ENCODE peak calls at places on chromosome 10, in seven cellular contexts. J is right lobe of liver; R is activated CD4-positive, CD25-positive, alpha-beta regulatory T cell treated with anti-CD3 and anti-CD28 coated beads, Interleukin-2, amount 50 U/mL, for 16 hours; W is HEK293T; M is T-helper 9 cell; O is NCI-H2081; F is HT1080. Y is an unnamed sample.

GRCh38 chr10:62903828-62904227 is 87.7 kb upstream of the EGR2 start:
- DNase-seq in M (no peak), F (peak; percentile 54), O (no peak), W (no peak), R (no peak), J (no peak), Y (no peak)

GRCh38 chr10:121753726-121754476 is 155.7 kb upstream of the FGFR2 start:
- DNase-seq in J (no peak), W (peak; percentile 35), O (no peak), F (peak; percentile 96), M (no peak), R (no peak), Y (no peak)

GRCh38 chr10:80324086-80324485 is 32.5 kb downstream of the DYDC1 start:
- DNase-seq in J (no peak), R (no peak), W (no peak), O (no peak), F (peak; percentile 74), M (no peak), Y (no peak)

GRCh38 chr10:95478935-95479334 is 82.2 kb downstream of the SORBS1 start:
- DNase-seq in F (no peak), R (no peak), O (no peak), M (no peak), J (no peak), W (no peak), Y (peak; percentile 52)

GRCh38 chr10:108789911-108790310 is 1133.4 kb downstream of the XPNPEP1 start:
- DNase-seq in J (no peak), F (peak; percentile 98), R (no peak), O (no peak), W (no peak), M (no peak), Y (no peak)

GRCh38 chr10:71372882-71373495 is 23.7 kb upstream of the CDH23 start:
- DNase-seq in M (no peak), R (no peak), O (no peak), J (no peak), W (no peak), F (no peak), Y (peak; percentile 57)

GRCh38 chr10:94146746-94147145 is 153.0 kb downstream of the PLCE1 start:
- DNase-seq in W (no peak), R (no peak), J (no peak), F (no peak), O (no peak), M (no peak), Y (no peak)

GRCh38 chr10:103877861-103878260 is 22.5 kb upstream of the SH3PXD2A start:
- DNase-seq in W (no peak), J (no peak), R (no peak), M (no peak), O (no peak), F (no peak), Y (no peak)

GRCh38 chr10:26481914-26482550 is 43.9 kb downstream of the APBB1IP start:
- DNase-seq in O (no peak), J (no peak), F (no peak), M (no peak), W (no peak), R (no peak), Y (no peak)

GRCh38 chr10:113547426-113547825 is 5.4 kb upstream of the HABP2 start:
- DNase-seq in O (no peak), R (no peak), J (peak; percentile 85), M (no peak), W (no peak), F (no peak), Y (no peak)

GRCh38 chr10:132294561-132295320 is 13.0 kb downstream of the STK32C start:
- DNase-seq in J (peak; percentile 28), O (peak; percentile 34), R (no peak), M (no peak), F (no peak), W (peak; percentile 45), Y (peak; percentile 16)

GRCh38 chr10:112000466-112000865 is 183.1 kb downstream of the GPAM start:
- DNase-seq in F (no peak), W (no peak), M (no peak), J (no peak), O (no peak), R (no peak), Y (no peak)

GRCh38 chr10:73965890-73966768 is 31.8 kb upstream of the VCL start:
- DNase-seq in J (no peak), O (no peak), F (peak; percentile 100), R (no peak), W (peak; percentile 86), M (no peak), Y (peak; percentile 93)

GRCh38 chr10:84424731-84425165 is 96.4 kb downstream of the CCSER2 start:
- DNase-seq in F (peak; percentile 94), O (no peak), R (no peak), M (no peak), W (peak; percentile 7), J (peak; percentile 59), Y (peak; percentile 92)

GRCh38 chr10:83078160-83078559 is 1061.1 kb upstream of the GHITM start:
- DNase-seq in M (no peak), J (no peak), R (no peak), F (peak; percentile 49), O (no peak), W (no peak), Y (no peak)

GRCh38 chr10:122078965-122079401 is 90.0 kb downstream of the TACC2 start:
- DNase-seq in R (no peak), W (no peak), M (no peak), F (no peak), O (no peak), J (no peak), Y (no peak)

GRCh38 chr10:73991846-73992245 is 6.1 kb upstream of the VCL start:
- DNase-seq in O (no peak), J (no peak), W (no peak), R (peak; percentile 34), F (no peak), M (peak; percentile 64), Y (no peak)

GRCh38 chr10:85606401-85606800 is 760.2 kb downstream of the GRID1 start:
- DNase-seq in O (no peak), F (no peak), W (no peak), J (no peak), R (no peak), M (no peak), Y (no peak)

GRCh38 chr10:14396441-14397048 is 65.8 kb upstream of the FRMD4A start:
- DNase-seq in J (no peak), O (no peak), M (no peak), W (peak; percentile 46), R (no peak), F (no peak), Y (no peak)

GRCh38 chr10:3902054-3902808 is 117.2 kb upstream of the KLF6 start:
- DNase-seq in M (peak; percentile 40), O (no peak), R (no peak), W (no peak), F (no peak), J (no peak), Y (no peak)

GRCh38 chr10:29657719-29658274 is 23.0 kb upstream of the SVIL start:
- DNase-seq in O (no peak), J (no peak), R (no peak), F (no peak), W (no peak), M (peak; percentile 21), Y (no peak)

GRCh38 chr10:118753331-118753730 is 1.4 kb downstream of the CACUL1 start:
- DNase-seq in R (no peak), W (no peak), O (no peak), M (no peak), J (no peak), F (no peak), Y (no peak)

GRCh38 chr10:113520606-113521481 is 32.0 kb upstream of the HABP2 start:
- DNase-seq in F (peak; percentile 62), W (peak; percentile 87), M (no peak), R (no peak), J (peak; percentile 75), O (peak; percentile 46), Y (no peak)

GRCh38 chr10:75261813-75262725 is 26.3 kb upstream of the COMTD1 start:
- DNase-seq in J (no peak), W (peak; percentile 31), F (no peak), O (no peak), M (no peak), R (no peak), Y (peak; percentile 66)

GRCh38 chr10:117162093-117163021 is 24.3 kb upstream of the VAX1 start:
- DNase-seq in O (no peak), M (no peak), W (no peak), F (no peak), J (no peak), R (no peak), Y (no peak)

GRCh38 chr10:76393875-76394706 is 962.7 kb downstream of the LRMDA start:
- DNase-seq in W (no peak), J (no peak), F (no peak), O (no peak), R (no peak), M (no peak), Y (no peak)

GRCh38 chr10:3740157-3740871 is 44.7 kb downstream of the KLF6 start:
- DNase-seq in J (no peak), M (no peak), R (no peak), O (no peak), F (peak; percentile 88), W (no peak), Y (no peak)

GRCh38 chr10:114665406-114665805 is 7.3 kb upstream of the ABLIM1 start:
- DNase-seq in J (no peak), F (no peak), W (no peak), M (no peak), O (no peak), R (no peak), Y (no peak)

GRCh38 chr10:86708783-86709778 is 40.8 kb downstream of the LDB3 start:
- DNase-seq in M (no peak), J (no peak), R (no peak), W (no peak), F (no peak), O (no peak), Y (peak; percentile 55)

GRCh38 chr10:62584216-62584615 is 210.0 kb downstream of the ZNF365 start:
- DNase-seq in M (no peak), J (no peak), O (no peak), R (no peak), W (no peak), F (peak; percentile 81), Y (no peak)

GRCh38 chr10:45082176-45082575 is 81.5 kb downstream of the ZNF22 start:
- DNase-seq in O (no peak), J (no peak), R (no peak), F (no peak), M (no peak), W (no peak), Y (no peak)

GRCh38 chr10:60717852-60718251 is 60.4 kb upstream of the CDK1 start:
- DNase-seq in M (no peak), F (no peak), J (no peak), W (no peak), O (no peak), R (no peak), Y (no peak)

GRCh38 chr10:115093776-115094361 is 704 bp downstream of the ATRNL1 start:
- DNase-seq in O (no peak), J (peak; percentile 47), W (peak; percentile 65), M (no peak), R (no peak), F (no peak), Y (peak; percentile 75)

GRCh38 chr10:22708772-22709171 is 5.6 kb downstream of the PIP4K2A start:
- DNase-seq in O (no peak), R (no peak), M (no peak), W (no peak), J (no peak), F (no peak), Y (no peak)

Y was measured in aorta.